ENCODE peak calls at places on chromosomes 12 and 14, in four cellular contexts. M is activated T-cell treated with anti-CD3 and anti-CD28 coated beads, Interleukin-2, amount 50 U/mL, for 72 hours; F is aorta; Q is ascending aorta. O is an unnamed sample.

GRCh38 chr14:99566009-99566389 is 38.0 kb downstream of the CCDC85C start:
- DNase-seq in M (no peak), F (no peak), Q (no peak), O (no peak)

GRCh38 chr12:109065154-109065852 is 12.9 kb downstream of the USP30 start:
- DNase-seq in M (no peak), F (no peak), Q (no peak), O (peak)

GRCh38 chr12:120751389-120751788 is 25.8 kb downstream of the ACADS start:
- DNase-seq in M (no peak), F (no peak), Q (no peak), O (no peak)

GRCh38 chr12:109523071-109523470 is 45.6 kb downstream of the UBE3B start:
- DNase-seq in M (no peak), F (peak), Q (no peak), O (no peak)

GRCh38 chr12:59742831-59743230 is 147.0 kb downstream of the SLC16A7 start:
- DNase-seq in M (no peak), F (no peak), Q (no peak), O (no peak)

GRCh38 chr12:115132145-115132544 is 448.2 kb upstream of the TBX3 start:
- DNase-seq in M (no peak), F (no peak), Q (no peak), O (no peak)

GRCh38 chr12:128928361-128928760 is 75.1 kb downstream of the GLT1D1 start:
- DNase-seq in M (no peak), F (no peak), Q (no peak), O (no peak)

GRCh38 chr14:75426332-75427125 is 1.3 kb upstream of the JDP2 start:
- DNase-seq in M (no peak), F (no peak), Q (no peak), O (no peak)

GRCh38 chr12:47824629-47825028 is 4.9 kb upstream of the HDAC7 start:
- DNase-seq in M (no peak), F (no peak), Q (no peak), O (no peak)

GRCh38 chr14:48323655-48324054 is 648.2 kb upstream of the MDGA2 start:
- DNase-seq in M (no peak), F (no peak), Q (no peak), O (no peak)

GRCh38 chr12:52836042-52836466 is 1.9 kb upstream of the KRT79 start:
- DNase-seq in M (peak), F (peak), Q (no peak), O (no peak)

GRCh38 chr14:91303091-91303923 is 58.8 kb upstream of the GPR68 start:
- DNase-seq in M (peak), F (peak), Q (no peak), O (peak)

GRCh38 chr14:69845787-69846186 is 33.4 kb upstream of the SMOC1 start:
- DNase-seq in M (no peak), F (no peak), Q (no peak), O (no peak)

GRCh38 chr14:49424436-49425331 is 161.5 kb downstream of the RPS29 start:
- DNase-seq in M (no peak), F (no peak), Q (no peak), O (no peak)

GRCh38 chr12:59736786-59737185 is 141.0 kb downstream of the SLC16A7 start:
- DNase-seq in M (no peak), F (no peak), Q (no peak), O (no peak)

GRCh38 chr14:47149326-47149725 is 497.7 kb upstream of the RPL10L start:
- DNase-seq in M (no peak), F (no peak), Q (no peak), O (no peak)

GRCh38 chr12:32964981-32965585 is 68.5 kb upstream of the PKP2 start:
- DNase-seq in M (no peak), F (no peak), Q (no peak), O (no peak)

GRCh38 chr12:85424581-85425348 is 144.7 kb downstream of the ALX1 start:
- DNase-seq in M (peak), F (no peak), Q (no peak), O (peak)

GRCh38 chr12:58803893-58804292 is 116.4 kb downstream of the LRIG3 start:
- DNase-seq in M (no peak), F (no peak), Q (no peak), O (no peak)

GRCh38 chr12:128920468-128920867 is 67.2 kb downstream of the GLT1D1 start:
- DNase-seq in M (no peak), F (no peak), Q (peak), O (no peak)

GRCh38 chr12:12999276-12999958 is 648 bp downstream of the HEBP1 start:
- DNase-seq in M (no peak), F (no peak), Q (no peak), O (peak)

GRCh38 chr12:104416160-104416559 is 40.6 kb upstream of the CHST11 start:
- DNase-seq in M (no peak), F (no peak), Q (no peak), O (no peak)

GRCh38 chr12:130104596-130105253 is 57.5 kb upstream of the FZD10 start:
- DNase-seq in M (no peak), F (no peak), Q (no peak), O (no peak)

GRCh38 chr12:115953450-115953849 is 324.0 kb downstream of the MED13L start:
- DNase-seq in M (no peak), F (no peak), Q (no peak), O (no peak)

GRCh38 chr14:84749191-84749945 is 780.6 kb upstream of the FLRT2 start:
- DNase-seq in M (no peak), F (no peak), Q (no peak), O (no peak)

GRCh38 chr14:66645716-66646115 is 137.8 kb downstream of the GPHN start:
- DNase-seq in M (no peak), F (no peak), Q (no peak), O (no peak)

O was measured in small intestine.